ENCODE peak calls at places on chromosomes 4 and X, in nine cellular contexts. F is OCI-LY7, I is hepatocyte, D is HCT116, W is PC-3, K is GM23248, Y is GM23338, U is SK-N-SH, X is MM.1S. T is an unnamed sample.

GRCh38 chr4:81021995-81022394 is 8.5 kb upstream of the BMP3 start:
- DNase-seq in X (no peak), K (no peak), W (no peak), Y (no peak), I (no peak), D (no peak), F (no peak), U (no peak), T (no peak)

GRCh38 chr4:38935391-38936073 is 67.9 kb downstream of the FAM114A1 start:
- DNase-seq in D (no peak), F (no peak), I (no peak), Y (no peak), W (no peak), K (no peak), X (no peak), U (no peak), T (no peak)

GRCh38 chr4:149749769-149750168 is 65.9 kb downstream of the IQCM start:
- DNase-seq in Y (no peak), D (no peak), F (no peak), W (no peak), K (no peak), U (no peak), I (no peak), X (no peak), T (no peak)

GRCh38 chr4:40458683-40459082 is 123.5 kb downstream of the CHRNA9 start:
- DNase-seq in I (no peak), U (no peak), X (no peak), D (no peak), Y (no peak), K (no peak), W (peak), F (no peak), T (no peak)

GRCh38 chr4:187602339-187603092 is 393.1 kb upstream of the ZFP42 start:
- DNase-seq in F (no peak), D (no peak), K (peak), U (no peak), X (no peak), W (peak), I (no peak), Y (no peak), T (no peak)

GRCh38 chr4:96164814-96165351 is 325.0 kb downstream of the PDHA2 start:
- DNase-seq in I (no peak), F (no peak), Y (no peak), D (no peak), U (no peak), K (peak), W (peak), X (no peak), T (no peak)

GRCh38 chr4:71440612-71441011 is 101.8 kb downstream of the SLC4A4 start:
- DNase-seq in W (no peak), F (no peak), K (no peak), X (no peak), Y (no peak), I (no peak), D (no peak), U (no peak), T (no peak)

GRCh38 chr4:185924458-185924857 is 112.5 kb upstream of the SORBS2 start:
- DNase-seq in X (no peak), D (no peak), K (no peak), Y (peak), I (no peak), U (no peak), F (no peak), W (no peak), T (no peak)

GRCh38 chrX:110086916-110087484 is 84.1 kb downstream of the TMEM164 start:
- DNase-seq in X (no peak), I (peak), D (peak), K (peak), F (no peak), Y (peak), W (peak), U (no peak), T (peak)

GRCh38 chr4:176277162-176277904 is 8.3 kb upstream of the ASB5 start:
- DNase-seq in I (peak), U (peak), W (peak), K (peak), Y (peak), D (peak), F (peak), X (peak), T (peak)

GRCh38 chr4:11337287-11337686 is 91.4 kb downstream of the HS3ST1 start:
- DNase-seq in K (no peak), X (peak), F (no peak), D (no peak), U (no peak), W (no peak), Y (no peak), I (no peak), T (no peak)

GRCh38 chr4:153394945-153395344 is 50.5 kb downstream of the MND1 start:
- DNase-seq in Y (no peak), U (no peak), X (no peak), W (peak), I (no peak), K (no peak), D (no peak), F (no peak), T (no peak)

GRCh38 chr4:123505457-123506310 is 109.1 kb downstream of the SPRY1 start:
- DNase-seq in I (peak), W (peak), D (no peak), X (no peak), K (peak), Y (peak), U (peak), F (peak), T (peak)

GRCh38 chr4:109465065-109465464 is 31.4 kb downstream of the SEC24B start:
- DNase-seq in K (peak), F (no peak), X (no peak), W (no peak), Y (no peak), D (no peak), U (no peak), I (no peak), T (no peak)

GRCh38 chr4:180675368-180675675 is 1567.9 kb upstream of the TENM3 start:
- DNase-seq in I (no peak), U (no peak), W (no peak), X (peak), F (peak), Y (no peak), K (no peak), D (no peak), T (no peak)

GRCh38 chr4:122458625-122459024 is 2.1 kb upstream of the IL2 start:
- DNase-seq in X (no peak), D (no peak), U (no peak), W (peak), I (peak), K (peak), Y (peak), F (no peak), T (no peak)

GRCh38 chr4:48341776-48342558 is 638 bp downstream of the SLAIN2 start:
- DNase-seq in K (peak), W (peak), I (peak), D (no peak), Y (peak), U (peak), X (peak), F (peak), T (peak)

GRCh38 chrX:110403839-110404238 is 45.2 kb downstream of the RTL9 start:
- DNase-seq in F (no peak), D (no peak), W (no peak), Y (no peak), X (no peak), U (no peak), I (no peak), K (peak), T (no peak)

GRCh38 chrX:70433848-70434351 is 10.7 kb upstream of the DLG3 start:
- DNase-seq in U (peak), I (peak), K (peak), D (peak), W (peak), F (peak), Y (peak), X (peak), T (peak)

GRCh38 chr4:78691971-78692814 is 84.0 kb upstream of the BMP2K start:
- DNase-seq in F (peak), W (no peak), D (no peak), I (peak), X (no peak), Y (no peak), U (peak), K (peak), T (no peak)

GRCh38 chr4:108393870-108394269 is 225.1 kb upstream of the LEF1 start:
- DNase-seq in D (no peak), W (no peak), U (no peak), X (no peak), F (no peak), I (no peak), K (no peak), Y (no peak), T (peak)
- TF ChIP-seq EZH2phosphoT487 in D (no peak), W (no peak), U (no peak), X (no peak), F (no peak), I (no peak), K (no peak), Y (no peak), T (no peak)

DNA sequence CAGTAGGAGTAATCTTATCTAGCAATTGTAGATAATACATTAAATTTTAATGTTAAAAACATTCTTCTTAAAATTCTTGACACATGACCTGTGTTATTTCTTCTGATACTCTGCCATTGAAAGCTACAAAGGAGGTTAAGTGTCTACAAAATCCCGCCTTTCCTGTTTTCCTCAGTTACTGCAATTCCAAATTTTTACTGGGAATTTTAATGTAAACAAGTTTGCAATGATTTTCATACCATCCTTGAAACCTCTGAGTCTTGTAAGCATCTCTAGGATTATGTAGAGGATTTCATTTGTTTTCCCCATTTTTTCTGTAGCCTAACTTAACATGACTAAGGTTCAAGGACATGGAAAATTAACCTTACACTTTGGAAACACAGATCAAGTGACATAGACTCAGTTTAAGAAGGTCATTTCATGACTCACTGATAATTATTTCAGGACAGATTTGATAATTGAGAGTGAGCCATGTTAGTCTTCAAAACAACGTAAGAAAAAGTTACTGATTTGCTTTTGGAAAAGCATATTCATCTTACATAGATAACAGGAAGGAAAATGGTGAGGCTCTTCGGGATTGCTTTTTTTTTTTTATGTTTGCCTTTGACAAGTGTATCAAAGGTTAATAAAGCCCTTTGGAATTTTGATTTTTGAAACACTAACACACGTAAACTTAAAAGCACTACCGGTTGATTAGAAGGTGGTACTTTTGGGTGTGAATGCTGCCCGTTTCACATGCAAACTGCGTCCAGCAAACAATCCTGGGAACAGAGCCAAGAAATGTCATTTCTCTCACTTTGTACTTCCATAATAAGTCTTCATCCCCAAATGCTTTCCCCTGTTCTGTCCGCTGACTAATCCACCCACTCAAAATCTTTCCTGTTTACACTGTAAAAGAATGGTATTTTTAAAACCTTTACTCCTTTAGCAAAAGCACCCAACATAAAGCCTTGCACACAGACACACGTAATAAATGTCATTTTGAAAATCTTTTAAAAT is 39.4 kb upstream of the PDLIM5 start:
- DNase-seq in X (no peak), F (no peak), W (peak), U (no peak), K (peak), Y (no peak), D (peak), I (peak), T (no peak)
- TF ChIP-seq EZH2phosphoT487 in X (no peak), F (no peak), W (no peak), U (no peak), K (no peak), Y (no peak), D (no peak), I (no peak), T (no peak)

DNA sequence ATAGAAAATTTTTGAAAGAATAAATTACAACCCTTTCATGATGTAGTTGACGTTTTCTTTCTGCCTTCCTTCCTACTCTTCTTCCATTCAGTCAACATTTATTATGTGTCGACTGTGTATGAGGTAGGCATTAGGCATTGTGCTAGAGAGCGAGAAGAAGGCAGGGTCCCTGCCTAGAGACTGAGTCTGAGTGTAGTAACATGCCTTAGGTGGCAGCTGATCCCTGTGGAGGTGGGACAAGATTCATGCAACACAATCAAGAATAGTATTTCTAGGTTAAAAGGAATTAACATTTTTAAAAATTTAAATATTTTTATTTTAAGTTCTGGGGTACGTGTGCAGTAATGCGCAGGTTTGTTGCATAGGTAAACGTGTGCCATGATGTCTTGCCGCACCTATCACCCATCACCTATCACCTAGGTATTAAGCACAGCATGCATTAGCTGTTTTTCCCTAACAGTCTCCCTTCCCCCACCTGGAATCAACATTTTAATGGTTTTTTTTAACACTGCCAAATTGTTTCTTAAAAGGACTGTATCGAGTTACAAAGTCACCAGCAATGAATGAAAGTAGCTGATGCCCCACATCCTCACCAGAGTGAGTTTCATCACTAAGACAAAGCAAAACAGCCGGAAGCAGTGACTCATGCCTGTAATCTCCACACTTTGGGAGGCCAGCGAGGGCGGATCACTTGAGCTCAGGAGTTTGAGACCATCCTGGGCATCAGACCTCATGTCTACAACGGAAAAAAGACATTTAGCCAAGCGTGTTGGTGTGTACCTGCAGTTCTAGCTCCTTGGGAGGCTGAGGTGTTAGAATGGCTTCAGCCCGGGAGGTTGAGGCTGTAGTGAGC is 84.0 kb downstream of the WWC2 start:
- DNase-seq in Y (peak), F (no peak), I (peak), U (no peak), D (peak), X (peak), K (peak), W (peak), T (peak)
- TF ChIP-seq EZH2phosphoT487 in Y (no peak), F (no peak), I (no peak), U (no peak), D (no peak), X (no peak), K (no peak), W (no peak), T (peak)

DNA sequence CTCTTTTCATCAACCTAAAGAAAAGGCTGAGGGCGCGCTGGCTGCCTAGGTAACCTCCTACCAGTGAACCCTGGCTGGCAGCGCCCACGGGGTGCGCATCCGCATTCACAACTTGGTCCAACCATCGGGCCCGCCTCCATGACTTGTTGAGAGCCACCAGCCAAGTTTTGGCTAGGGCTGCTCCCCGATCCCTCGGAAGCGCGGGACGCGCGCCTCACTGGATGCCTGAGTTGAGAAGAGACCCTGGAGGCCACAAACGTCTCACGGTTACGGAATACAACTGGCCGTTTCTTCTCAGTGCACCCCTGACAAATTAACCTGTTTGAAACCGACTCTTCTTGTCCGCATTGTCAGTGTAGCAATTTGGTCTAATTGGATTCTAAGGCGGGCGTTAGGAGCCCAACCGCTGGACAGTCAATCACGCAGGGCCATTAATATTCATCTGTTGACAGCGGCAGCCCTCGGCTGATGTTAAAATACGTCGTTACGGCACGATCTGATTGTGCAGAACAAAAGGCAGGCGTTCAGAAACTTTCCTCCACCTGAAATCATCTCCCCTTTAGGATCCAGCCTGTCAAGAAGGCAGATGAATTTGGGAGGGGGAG is 1.3 kb downstream of the GPC3 start:
- DNase-seq in F (no peak), D (no peak), X (no peak), W (no peak), Y (peak), K (no peak), I (no peak), U (no peak), T (peak)
- TF ChIP-seq EZH2phosphoT487 in F (no peak), D (no peak), X (no peak), W (no peak), Y (no peak), K (no peak), I (no peak), U (no peak), T (no peak)

GRCh38 chr4:57190651-57191481 is 80.7 kb upstream of the IGFBP7 start:
- DNase-seq in I (peak), X (peak), F (peak), U (peak), Y (peak), K (peak), W (peak), D (peak), T (peak)
- TF ChIP-seq EZH2phosphoT487 in I (no peak), X (no peak), F (no peak), U (no peak), Y (no peak), K (no peak), W (no peak), D (no peak), T (no peak)

GRCh38 chrX:39275500-39276068 is 474.3 kb downstream of the MID1IP1 start:
- DNase-seq in D (no peak), K (no peak), I (no peak), X (no peak), F (no peak), U (no peak), W (no peak), Y (no peak), T (no peak)
- TF ChIP-seq EZH2phosphoT487 in D (no peak), K (no peak), I (no peak), X (no peak), F (no peak), U (no peak), W (no peak), Y (no peak), T (no peak)

DNA sequence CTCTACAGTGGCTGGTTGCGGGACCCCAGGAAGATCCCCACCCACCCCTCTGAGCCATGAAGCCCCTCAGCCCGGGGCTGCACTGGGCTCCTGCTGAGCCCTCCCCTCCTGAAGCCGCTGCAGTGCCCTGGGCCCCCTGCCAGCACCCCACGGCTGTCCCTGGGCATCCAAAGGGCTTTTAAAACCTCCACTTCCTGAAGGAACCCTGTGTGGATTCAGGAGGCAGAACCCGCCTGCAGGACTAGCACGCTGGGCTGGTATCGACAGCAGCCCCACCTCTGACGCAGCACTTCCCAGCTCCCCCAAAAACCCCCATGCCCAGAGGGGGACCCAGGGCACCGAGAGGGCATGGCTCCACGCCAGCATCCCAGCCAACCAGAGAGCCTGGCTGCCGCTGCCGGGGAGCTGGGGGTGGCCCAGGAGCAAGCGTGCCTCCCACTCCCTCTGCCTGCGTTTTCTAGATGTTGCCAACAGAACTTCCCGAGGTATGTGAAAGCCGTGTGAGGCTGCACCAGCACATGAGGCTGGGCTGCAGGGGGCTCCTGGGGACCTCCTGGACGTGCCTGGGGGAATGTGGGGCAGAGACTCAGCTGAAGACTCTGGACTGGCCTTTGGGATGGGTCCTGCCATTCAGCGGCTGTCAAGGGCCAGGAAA is 6.3 kb downstream of the MXD4 start:
- DNase-seq in X (no peak), Y (peak), W (no peak), I (peak), K (no peak), D (no peak), U (peak), F (no peak), T (no peak)
- TF ChIP-seq EZH2phosphoT487 in X (no peak), Y (no peak), W (no peak), I (no peak), K (no peak), D (no peak), U (no peak), F (no peak), T (no peak)

GRCh38 chr4:63757919-63758318 is 651.3 kb downstream of the TECRL start:
- DNase-seq in I (no peak), F (no peak), K (no peak), U (no peak), Y (no peak), X (no peak), D (no peak), W (no peak), T (no peak)
- TF ChIP-seq EZH2phosphoT487 in I (no peak), F (no peak), K (no peak), U (no peak), Y (no peak), X (no peak), D (no peak), W (no peak), T (no peak)

T was measured in neural progenitor cell.